ENCODE peak calls at places on chromosome 13, in six cellular contexts. N, D, B, Q, O and A are unnamed samples.

GRCh38 chr13:90618133-90618532 is 729.4 kb upstream of the MIR17HG start:
- DNase-seq in N (no peak), D (no peak), B (no peak), Q (no peak), O (no peak), A (no peak)

GRCh38 chr13:112182831-112183543 is 116.0 kb downstream of the SOX1 start:
- DNase-seq in N (no peak), D (no peak), B (peak; percentile 53), Q (no peak), O (no peak), A (no peak)

GRCh38 chr13:30679483-30680330 is 55.6 kb upstream of the ALOX5AP start:
- DNase-seq in N (peak; percentile 55), D (no peak), B (peak; percentile 56), Q (no peak), O (no peak), A (no peak)

GRCh38 chr13:65112123-65113075 is 2117.7 kb downstream of the PCDH9 start:
- DNase-seq in N (no peak), D (no peak), B (no peak), Q (no peak), O (no peak), A (no peak)

GRCh38 chr13:50543767-50544166 is 299.7 kb downstream of the DLEU7 start:
- DNase-seq in N (peak; percentile 88), D (no peak), B (peak; percentile 6), Q (no peak), O (no peak), A (no peak)

GRCh38 chr13:98874029-98874397 is 103.9 kb downstream of the DOCK9 start:
- DNase-seq in N (no peak), D (no peak), B (no peak), Q (no peak), O (no peak), A (no peak)

GRCh38 chr13:34883381-34883780 is 58.7 kb upstream of the NBEA start:
- DNase-seq in N (no peak), D (no peak), B (no peak), Q (no peak), O (no peak), A (no peak)

GRCh38 chr13:33799950-33800592 is 17.9 kb upstream of the RFC3 start:
- DNase-seq in N (peak; percentile 71), D (no peak), B (peak; percentile 54), Q (no peak), O (no peak), A (no peak)

GRCh38 chr13:27389891-27390290 is 34.5 kb upstream of the GTF3A start:
- DNase-seq in N (no peak), D (no peak), B (no peak), Q (no peak), O (no peak), A (no peak)

GRCh38 chr13:28684257-28684656 is 25.3 kb downstream of the POMP start:
- DNase-seq in N (no peak), D (no peak), B (peak; percentile 14), Q (no peak), O (peak; percentile 60), A (no peak)

GRCh38 chr13:20399961-20400360 is 125.7 kb downstream of the CRYL1 start:
- DNase-seq in N (no peak), D (no peak), B (no peak), Q (no peak), O (no peak), A (peak; percentile 18)

GRCh38 chr13:27137759-27138158 is 33.9 kb downstream of the USP12 start:
- DNase-seq in N (peak; percentile 17), D (no peak), B (no peak), Q (no peak), O (no peak), A (no peak)

GRCh38 chr13:44726214-44726613 is 150.1 kb upstream of the TSC22D1 start:
- DNase-seq in N (peak; percentile 97), D (no peak), B (no peak), Q (no peak), O (no peak), A (no peak)

GRCh38 chr13:76043882-76044281 is 407.8 kb downstream of the LMO7 start:
- DNase-seq in N (peak; percentile 6), D (no peak), B (no peak), Q (no peak), O (no peak), A (no peak)